ENCODE peak calls at places on chromosome 20, in ten cellular contexts. S is posterior vena cava; E is hippocampal formation; G is T-helper 17 cell; P is HFFc6; U is stimulated activated CD8-positive, alpha-beta memory T cell treated with anti-CD3 and anti-CD28 coated beads, Interleukin-15, amount 100 ng/mL, for 1 hour; D is right cardiac atrium; Z is RWPE1; Y is choroid plexus epithelial cell; N is NT2/D1. V is an unnamed sample.

GRCh38 chr20:23037017-23037481 is 1.9 kb downstream of the SSTR4 start:
- DNase-seq in N (no peak), D (no peak), S (no peak), U (no peak), P (no peak), Y (no peak), Z (no peak), G (no peak), E (no peak), V (no peak)

GRCh38 chr20:50496773-50497375 is 13.3 kb upstream of the PTPN1 start:
- DNase-seq in N (no peak), Y (no peak), E (no peak), D (no peak), G (no peak), S (no peak), P (peak), U (no peak), Z (peak), V (no peak)

GRCh38 chr20:18057106-18057993 is at the start of gene OVOL2:
- DNase-seq in E (no peak), Y (peak), D (peak), P (no peak), U (no peak), N (no peak), Z (peak), G (no peak), S (no peak), V (no peak)

GRCh38 chr20:47066484-47067270 is 172.0 kb downstream of the EYA2 start:
- DNase-seq in P (peak), U (no peak), Z (no peak), S (no peak), D (no peak), Y (peak), E (no peak), N (no peak), G (no peak), V (no peak)

GRCh38 chr20:645318-646106 is 7.5 kb downstream of the SRXN1 start:
- DNase-seq in G (peak), S (peak), Z (peak), P (peak), N (peak), Y (peak), D (peak), U (peak), E (peak), V (peak)

GRCh38 chr20:419556-420168 is 11.6 kb downstream of the RBCK1 start:
- DNase-seq in P (no peak), Y (no peak), E (no peak), D (peak), G (no peak), U (no peak), N (no peak), Z (no peak), S (no peak), V (no peak)

GRCh38 chr20:20549267-20549612 is 163.2 kb downstream of the RALGAPA2 start:
- DNase-seq in N (no peak), Y (no peak), P (no peak), G (no peak), U (no peak), S (no peak), E (no peak), Z (peak), D (peak), V (no peak)

GRCh38 chr20:50572922-50573777 is 63.0 kb downstream of the PTPN1 start:
- DNase-seq in D (peak), E (peak), N (no peak), Z (no peak), Y (peak), S (no peak), P (peak), U (no peak), G (no peak), V (no peak)

GRCh38 chr20:12012241-12013222 is 94.8 kb downstream of the BTBD3 start:
- DNase-seq in N (peak), P (peak), G (no peak), U (no peak), E (peak), Y (peak), Z (peak), S (no peak), D (no peak), V (no peak)

GRCh38 chr20:40323411-40323810 is 365.6 kb downstream of the MAFB start:
- DNase-seq in N (no peak), Z (peak), P (no peak), S (no peak), D (no peak), Y (peak), E (no peak), G (no peak), U (no peak), V (no peak)

GRCh38 chr20:49674383-49675352 is 39.0 kb downstream of the B4GALT5 start:
- DNase-seq in E (no peak), Z (peak), D (no peak), N (no peak), U (no peak), P (peak), G (no peak), Y (no peak), S (no peak), V (no peak)

GRCh38 chr20:22711981-22712755 is 127.8 kb upstream of the FOXA2 start:
- DNase-seq in N (no peak), Y (no peak), U (no peak), P (no peak), Z (no peak), G (no peak), E (no peak), D (no peak), S (no peak), V (no peak)

GRCh38 chr20:57536759-57537724 is 12.1 kb upstream of the CTCFL start:
- DNase-seq in P (no peak), U (no peak), D (no peak), Y (no peak), E (no peak), G (no peak), N (no peak), S (no peak), Z (no peak), V (no peak)

GRCh38 chr20:46699651-46700359 is 9.6 kb upstream of the SLC2A10 start:
- DNase-seq in P (peak), S (no peak), U (no peak), D (no peak), G (no peak), Y (peak), N (no peak), E (no peak), Z (peak), V (no peak)

GRCh38 chr20:64113796-64114355 is 6.5 kb upstream of the NPBWR2 start:
- DNase-seq in S (peak), E (no peak), D (peak), Z (no peak), G (no peak), P (no peak), N (no peak), U (no peak), Y (no peak), V (no peak)

GRCh38 chr20:44599715-44600114 is 17.3 kb downstream of the PKIG start:
- DNase-seq in G (no peak), N (no peak), Y (no peak), U (no peak), P (no peak), Z (no peak), S (no peak), E (no peak), D (peak), V (no peak)

GRCh38 chr20:34515484-34516037 is 661 bp upstream of the DYNLRB1 start:
- DNase-seq in S (no peak), D (peak), Y (peak), E (peak), U (peak), G (peak), N (peak), P (peak), Z (peak), V (peak)

GRCh38 chr20:50200482-50201104 is 10.0 kb downstream of the CEBPB start:
- DNase-seq in D (no peak), S (no peak), P (no peak), N (no peak), G (no peak), E (no peak), Z (no peak), U (no peak), Y (no peak), V (no peak)